ENCODE peak calls at places on chromosomes 2 and 18, in seven cellular contexts. U, X, B, D, S, J and R are unnamed samples.
A peak's percentile ranks its signal among the peaks of the same experiment; 100 is the strongest.

GRCh38 chr18:57837917-57838548 is 34.9 kb upstream of the ATP8B1 start:
- DNase-seq in U (no peak), X (peak; percentile 30), B (no peak), D (no peak), S (no peak), J (peak; percentile 54), R (peak; percentile 35)

GRCh38 chr2:134177351-134177931 is 76.4 kb upstream of the MGAT5 start:
- DNase-seq in U (no peak), X (no peak), B (no peak), D (no peak), S (no peak), J (no peak), R (no peak)

GRCh38 chr2:50395510-50396300 is 636.2 kb downstream of the NRXN1 start:
- DNase-seq in U (no peak), X (no peak), B (no peak), D (no peak), S (no peak), J (no peak), R (no peak)

GRCh38 chr2:43158259-43158880 is 68.0 kb downstream of the ZFP36L2 start:
- DNase-seq in U (peak; percentile 65), X (peak; percentile 54), B (no peak), D (peak; percentile 45), S (peak; percentile 31), J (peak; percentile 86), R (peak; percentile 17)

GRCh38 chr2:172545408-172546075 is 10.3 kb upstream of the PDK1 start:
- DNase-seq in U (no peak), X (no peak), B (no peak), D (no peak), S (no peak), J (no peak), R (no peak)

GRCh38 chr2:60553496-60553991 is at the start of gene BCL11A:
- DNase-seq in U (no peak), X (no peak), B (no peak), D (no peak), S (peak; percentile 50), J (peak; percentile 89), R (no peak)

GRCh38 chr2:88127888-88128653 is at the start of gene FABP1:
- DNase-seq in U (no peak), X (no peak), B (no peak), D (no peak), S (no peak), J (no peak), R (no peak)

GRCh38 chr18:28559511-28559910 is 382.6 kb upstream of the CDH2 start:
- DNase-seq in U (no peak), X (no peak), B (no peak), D (no peak), S (no peak), J (no peak), R (no peak)

GRCh38 chr2:157052685-157053224 is 204.8 kb upstream of the GALNT5 start:
- DNase-seq in U (no peak), X (no peak), B (no peak), D (no peak), S (no peak), J (peak; percentile 85), R (no peak)

GRCh38 chr2:164560181-164560792 is 61.0 kb downstream of the GRB14 start:
- DNase-seq in U (no peak), X (no peak), B (no peak), D (peak; percentile 31), S (peak; percentile 43), J (peak; percentile 48), R (no peak)

GRCh38 chr18:8688428-8688827 is 16.9 kb upstream of the MTCL1 start:
- DNase-seq in U (no peak), X (no peak), B (no peak), D (no peak), S (no peak), J (no peak), R (no peak)

GRCh38 chr18:66129248-66129647 is 378.4 kb downstream of the CDH7 start:
- DNase-seq in U (no peak), X (no peak), B (no peak), D (no peak), S (no peak), J (no peak), R (no peak)

GRCh38 chr2:170716851-170717598 is 1.9 kb downstream of the SP5 start:
- DNase-seq in U (no peak), X (peak; percentile 32), B (peak; percentile 14), D (no peak), S (no peak), J (peak; percentile 50), R (peak; percentile 22)

GRCh38 chr2:66899648-66900047 is 464.7 kb downstream of the MEIS1 start:
- DNase-seq in U (no peak), X (no peak), B (no peak), D (no peak), S (no peak), J (no peak), R (no peak)

GRCh38 chr2:186544255-186544675 is 45.6 kb upstream of the ITGAV start:
- DNase-seq in U (no peak), X (no peak), B (no peak), D (peak; percentile 75), S (peak; percentile 12), J (peak; percentile 95), R (peak; percentile 87)

GRCh38 chr2:21228041-21228895 is 104.5 kb downstream of the TDRD15 start:
- DNase-seq in U (no peak), X (no peak), B (no peak), D (no peak), S (no peak), J (no peak), R (no peak)

GRCh38 chr2:16686641-16687040 is 21.0 kb upstream of the CYRIA start:
- DNase-seq in U (no peak), X (no peak), B (no peak), D (no peak), S (no peak), J (no peak), R (no peak)

GRCh38 chr2:12923907-12924610 is 207.3 kb downstream of the TRIB2 start:
- DNase-seq in U (no peak), X (no peak), B (no peak), D (no peak), S (no peak), J (no peak), R (no peak)

GRCh38 chr2:95382128-95382645 is 20.3 kb upstream of the FAHD2A start:
- DNase-seq in U (no peak), X (no peak), B (no peak), D (no peak), S (no peak), J (no peak), R (no peak)

GRCh38 chr18:31049189-31049588 is 6.6 kb upstream of the DSC3 start:
- DNase-seq in U (no peak), X (no peak), B (no peak), D (no peak), S (no peak), J (no peak), R (no peak)

GRCh38 chr18:400466-400865 is 100.0 kb downstream of the COLEC12 start:
- DNase-seq in U (no peak), X (no peak), B (no peak), D (no peak), S (no peak), J (peak; percentile 89), R (peak; percentile 2)

GRCh38 chr18:41391616-41392610 is 563.1 kb upstream of the PIK3C3 start:
- DNase-seq in U (no peak), X (no peak), B (peak; percentile 31), D (peak; percentile 9), S (peak; percentile 49), J (peak; percentile 85), R (no peak)

GRCh38 chr2:175111200-175111657 is 56.8 kb downstream of the ATF2 start:
- DNase-seq in U (no peak), X (no peak), B (no peak), D (peak; percentile 36), S (peak; percentile 65), J (peak; percentile 68), R (peak; percentile 50)

GRCh38 chr2:101116841-101117552 is 34.2 kb downstream of the TBC1D8 start:
- DNase-seq in U (no peak), X (no peak), B (no peak), D (no peak), S (no peak), J (no peak), R (no peak)

GRCh38 chr2:42183775-42184174 is 14.6 kb downstream of the EML4 start:
- DNase-seq in U (no peak), X (no peak), B (no peak), D (no peak), S (no peak), J (no peak), R (no peak)

GRCh38 chr2:85728342-85728741 is 25.4 kb upstream of the ATOH8 start:
- DNase-seq in U (no peak), X (no peak), B (no peak), D (no peak), S (no peak), J (no peak), R (no peak)